ENCODE peak calls at places on chromosomes 2 and 18, in four cellular contexts. One of them, this sample, is unnamed.

GRCh38 chr2:41400057-41400665 is 647.7 kb upstream of the PKDCC start:
- DNase-seq in CD8-positive, alpha-beta memory T cell: no peak
- DNase-seq in brain microvascular endothelial cell: peak
- DNase-seq in GM12865: peak
- DNase-seq in this sample: no peak

GRCh38 chr2:157174321-157174720 is 83.2 kb upstream of the GALNT5 start:
- DNase-seq in CD8-positive, alpha-beta memory T cell: no peak
- DNase-seq in brain microvascular endothelial cell: no peak
- DNase-seq in GM12865: no peak
- DNase-seq in this sample: no peak

GRCh38 chr2:16031848-16032159 is 91.5 kb downstream of the MYCN start:
- DNase-seq in CD8-positive, alpha-beta memory T cell: no peak
- DNase-seq in brain microvascular endothelial cell: no peak
- DNase-seq in GM12865: no peak
- DNase-seq in this sample: peak

GRCh38 chr18:35998967-35999366 is 26.5 kb downstream of the RMP24 start:
- DNase-seq in CD8-positive, alpha-beta memory T cell: no peak
- DNase-seq in brain microvascular endothelial cell: no peak
- DNase-seq in GM12865: peak
- DNase-seq in this sample: no peak

GRCh38 chr2:62362561-62362960 is 143.4 kb downstream of the TMEM17 start:
- DNase-seq in CD8-positive, alpha-beta memory T cell: no peak
- DNase-seq in brain microvascular endothelial cell: no peak
- DNase-seq in GM12865: peak
- DNase-seq in this sample: no peak

GRCh38 chr2:101734511-101735165 is 37.1 kb downstream of the MAP4K4 start:
- DNase-seq in CD8-positive, alpha-beta memory T cell: no peak
- DNase-seq in brain microvascular endothelial cell: no peak
- DNase-seq in GM12865: no peak
- DNase-seq in this sample: no peak

GRCh38 chr18:76208632-76209308 is 286.3 kb downstream of the ZNF516 start:
- DNase-seq in CD8-positive, alpha-beta memory T cell: no peak
- DNase-seq in brain microvascular endothelial cell: no peak
- DNase-seq in GM12865: peak
- DNase-seq in this sample: no peak

GRCh38 chr2:191571163-191571769 is 106.7 kb upstream of the NABP1 start:
- DNase-seq in CD8-positive, alpha-beta memory T cell: no peak
- DNase-seq in brain microvascular endothelial cell: peak
- DNase-seq in GM12865: peak
- DNase-seq in this sample: no peak

GRCh38 chr2:19865151-19865550 is 36.6 kb downstream of the TTC32 start:
- DNase-seq in CD8-positive, alpha-beta memory T cell: no peak
- DNase-seq in brain microvascular endothelial cell: no peak
- DNase-seq in GM12865: peak
- DNase-seq in this sample: no peak

GRCh38 chr2:203327918-203328734 is at the start of gene ABI2:
- DNase-seq in CD8-positive, alpha-beta memory T cell: peak
- DNase-seq in brain microvascular endothelial cell: peak
- DNase-seq in GM12865: peak
- DNase-seq in this sample: peak

GRCh38 chr2:72040629-72041403 is 106.8 kb downstream of the CYP26B1 start:
- DNase-seq in CD8-positive, alpha-beta memory T cell: no peak
- DNase-seq in brain microvascular endothelial cell: peak
- DNase-seq in GM12865: no peak
- DNase-seq in this sample: peak

GRCh38 chr2:159077869-159078268 is 109.4 kb downstream of the TANC1 start:
- DNase-seq in CD8-positive, alpha-beta memory T cell: no peak
- DNase-seq in brain microvascular endothelial cell: no peak
- DNase-seq in GM12865: no peak
- DNase-seq in this sample: no peak

GRCh38 chr2:29767606-29768335 is 153.6 kb downstream of the ALK start:
- DNase-seq in CD8-positive, alpha-beta memory T cell: no peak
- DNase-seq in brain microvascular endothelial cell: no peak
- DNase-seq in GM12865: no peak
- DNase-seq in this sample: no peak

GRCh38 chr18:74064510-74064909 is 83.1 kb downstream of the FBXO15 start:
- DNase-seq in CD8-positive, alpha-beta memory T cell: no peak
- DNase-seq in brain microvascular endothelial cell: no peak
- DNase-seq in GM12865: peak
- DNase-seq in this sample: no peak

GRCh38 chr18:63410792-63411191 is 11.5 kb downstream of the VPS4B start:
- DNase-seq in CD8-positive, alpha-beta memory T cell: no peak
- DNase-seq in brain microvascular endothelial cell: peak
- DNase-seq in GM12865: no peak
- DNase-seq in this sample: peak

GRCh38 chr2:171824086-171824485 is 70.0 kb downstream of the SLC25A12 start:
- DNase-seq in CD8-positive, alpha-beta memory T cell: no peak
- DNase-seq in brain microvascular endothelial cell: no peak
- DNase-seq in GM12865: no peak
- DNase-seq in this sample: no peak

GRCh38 chr2:157746234-157746950 is 117.7 kb upstream of the ACVR1C start:
- DNase-seq in CD8-positive, alpha-beta memory T cell: no peak
- DNase-seq in brain microvascular endothelial cell: peak
- DNase-seq in GM12865: no peak
- DNase-seq in this sample: no peak

GRCh38 chr18:59022167-59022945 is 117.3 kb upstream of the SEC11C start:
- DNase-seq in CD8-positive, alpha-beta memory T cell: no peak
- DNase-seq in brain microvascular endothelial cell: no peak
- DNase-seq in GM12865: no peak
- DNase-seq in this sample: peak
- H3K4me3 ChIP-seq in CD8-positive, alpha-beta memory T cell: no peak
- H3K4me3 ChIP-seq in brain microvascular endothelial cell: no peak
- H3K4me3 ChIP-seq in GM12865: no peak
- H3K4me3 ChIP-seq in this sample: no peak

GRCh38 chr2:130288467-130289403 is 54.0 kb upstream of the IMP4 start:
- DNase-seq in CD8-positive, alpha-beta memory T cell: no peak
- DNase-seq in brain microvascular endothelial cell: no peak
- DNase-seq in GM12865: no peak
- DNase-seq in this sample: peak
- H3K4me3 ChIP-seq in CD8-positive, alpha-beta memory T cell: no peak
- H3K4me3 ChIP-seq in brain microvascular endothelial cell: no peak
- H3K4me3 ChIP-seq in GM12865: no peak
- H3K4me3 ChIP-seq in this sample: peak

GRCh38 chr18:47247036-47247832 is 4.2 kb downstream of the SKOR2 start:
- DNase-seq in CD8-positive, alpha-beta memory T cell: no peak
- DNase-seq in brain microvascular endothelial cell: no peak
- DNase-seq in GM12865: no peak
- DNase-seq in this sample: no peak

GRCh38 chr18:47246027-47246971 is 5.2 kb downstream of the SKOR2 start:
- DNase-seq in CD8-positive, alpha-beta memory T cell: no peak
- DNase-seq in brain microvascular endothelial cell: no peak
- DNase-seq in GM12865: no peak
- DNase-seq in this sample: no peak

GRCh38 chr18:47249602-47250001 is 1.9 kb downstream of the SKOR2 start:
- DNase-seq in CD8-positive, alpha-beta memory T cell: no peak
- DNase-seq in brain microvascular endothelial cell: no peak
- DNase-seq in GM12865: no peak
- DNase-seq in this sample: no peak

GRCh38 chr18:47248610-47249343 is 2.7 kb downstream of the SKOR2 start:
- DNase-seq in CD8-positive, alpha-beta memory T cell: no peak
- DNase-seq in brain microvascular endothelial cell: no peak
- DNase-seq in GM12865: no peak
- DNase-seq in this sample: no peak

GRCh38 chr18:47247833-47248609 is 3.4 kb downstream of the SKOR2 start:
- DNase-seq in CD8-positive, alpha-beta memory T cell: no peak
- DNase-seq in brain microvascular endothelial cell: no peak
- DNase-seq in GM12865: no peak
- DNase-seq in this sample: no peak
- H3K4me3 ChIP-seq in CD8-positive, alpha-beta memory T cell: no peak
- H3K4me3 ChIP-seq in brain microvascular endothelial cell: no peak
- H3K4me3 ChIP-seq in GM12865: no peak
- H3K4me3 ChIP-seq in this sample: no peak

GRCh38 chr2:236180501-236180816 is 12.3 kb upstream of the GBX2 start:
- DNase-seq in CD8-positive, alpha-beta memory T cell: no peak
- DNase-seq in brain microvascular endothelial cell: no peak
- DNase-seq in GM12865: no peak
- DNase-seq in this sample: no peak
- H3K4me3 ChIP-seq in CD8-positive, alpha-beta memory T cell: no peak
- H3K4me3 ChIP-seq in brain microvascular endothelial cell: no peak
- H3K4me3 ChIP-seq in GM12865: no peak
- H3K4me3 ChIP-seq in this sample: no peak

DNA sequence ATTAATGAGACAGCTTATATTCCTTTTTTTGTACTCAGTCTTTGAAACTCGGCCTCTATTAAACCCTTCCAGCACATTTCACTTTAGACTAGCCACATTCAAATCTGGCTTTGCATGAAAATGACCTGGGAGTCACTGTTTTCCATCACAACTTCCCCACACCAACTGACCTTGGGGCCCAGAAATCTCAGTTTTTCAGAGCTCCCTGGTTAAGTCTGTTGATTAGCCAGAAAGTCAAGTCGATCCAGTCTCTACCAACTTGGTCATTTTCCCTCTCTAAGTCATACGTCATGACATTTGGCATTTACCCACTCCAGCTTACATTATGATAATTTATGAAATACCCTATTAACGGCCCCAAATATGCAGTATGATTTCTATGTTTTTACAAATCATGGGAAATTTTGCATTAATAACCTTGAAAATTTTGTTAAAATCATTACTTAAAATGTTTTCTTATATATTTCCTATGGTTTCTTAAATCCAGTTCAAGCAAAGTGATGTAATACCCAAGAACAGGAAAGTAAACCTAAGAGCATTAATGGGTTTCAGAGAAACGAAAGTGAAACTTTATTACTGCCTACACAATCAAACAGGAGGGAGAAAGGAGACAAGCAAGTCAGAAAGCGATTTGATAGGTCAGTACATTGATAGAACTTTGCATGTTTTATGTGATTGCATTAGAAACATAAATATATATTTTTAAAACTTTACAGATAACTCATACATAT is 77.1 kb downstream of the SPATS2L start:
- DNase-seq in CD8-positive, alpha-beta memory T cell: no peak
- DNase-seq in brain microvascular endothelial cell: no peak
- DNase-seq in GM12865: peak
- DNase-seq in this sample: no peak
- H3K4me3 ChIP-seq in CD8-positive, alpha-beta memory T cell: peak
- H3K4me3 ChIP-seq in brain microvascular endothelial cell: peak
- H3K4me3 ChIP-seq in GM12865: no peak
- H3K4me3 ChIP-seq in this sample: peak

GRCh38 chr2:219688560-219689445 is 61.4 kb downstream of the SLC4A3 start:
- DNase-seq in CD8-positive, alpha-beta memory T cell: no peak
- DNase-seq in brain microvascular endothelial cell: peak
- DNase-seq in GM12865: no peak
- DNase-seq in this sample: peak
- H3K4me3 ChIP-seq in CD8-positive, alpha-beta memory T cell: no peak
- H3K4me3 ChIP-seq in brain microvascular endothelial cell: peak
- H3K4me3 ChIP-seq in GM12865: no peak
- H3K4me3 ChIP-seq in this sample: no peak

DNA sequence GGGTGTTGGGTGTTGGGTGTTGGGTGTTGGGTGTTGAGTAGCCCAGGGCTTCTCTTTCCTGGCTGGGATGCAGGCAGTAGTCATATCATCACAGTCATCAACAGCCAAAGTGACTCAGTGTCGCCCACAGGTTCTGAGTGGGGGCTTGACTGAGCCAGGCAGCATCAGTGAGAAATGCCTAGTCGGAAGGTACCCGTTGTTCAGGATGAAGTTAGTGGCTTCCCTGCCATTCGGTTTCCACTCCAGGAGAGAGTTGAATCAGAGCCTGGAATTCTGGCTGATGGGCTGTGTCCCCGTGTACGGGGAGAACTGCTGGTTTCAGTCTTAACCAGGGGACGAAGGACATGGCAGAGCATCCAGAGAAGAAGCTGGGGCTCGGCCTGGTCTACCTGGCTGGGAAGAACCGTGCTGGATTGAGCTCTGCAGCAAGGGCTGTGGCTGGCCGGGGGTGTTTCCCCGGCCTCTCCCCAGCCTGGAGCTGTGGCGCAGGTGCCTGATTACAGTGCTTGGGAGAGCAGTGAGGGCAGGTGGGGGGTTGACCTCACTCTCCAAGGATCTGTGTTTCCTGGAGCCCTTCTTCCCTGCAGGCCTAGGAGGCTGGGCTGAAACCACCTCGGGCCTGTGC is 49.4 kb downstream of the AGAP1 start:
- DNase-seq in CD8-positive, alpha-beta memory T cell: no peak
- DNase-seq in brain microvascular endothelial cell: no peak
- DNase-seq in GM12865: no peak
- DNase-seq in this sample: peak
- H3K4me3 ChIP-seq in CD8-positive, alpha-beta memory T cell: no peak
- H3K4me3 ChIP-seq in brain microvascular endothelial cell: no peak
- H3K4me3 ChIP-seq in GM12865: no peak
- H3K4me3 ChIP-seq in this sample: no peak

DNA sequence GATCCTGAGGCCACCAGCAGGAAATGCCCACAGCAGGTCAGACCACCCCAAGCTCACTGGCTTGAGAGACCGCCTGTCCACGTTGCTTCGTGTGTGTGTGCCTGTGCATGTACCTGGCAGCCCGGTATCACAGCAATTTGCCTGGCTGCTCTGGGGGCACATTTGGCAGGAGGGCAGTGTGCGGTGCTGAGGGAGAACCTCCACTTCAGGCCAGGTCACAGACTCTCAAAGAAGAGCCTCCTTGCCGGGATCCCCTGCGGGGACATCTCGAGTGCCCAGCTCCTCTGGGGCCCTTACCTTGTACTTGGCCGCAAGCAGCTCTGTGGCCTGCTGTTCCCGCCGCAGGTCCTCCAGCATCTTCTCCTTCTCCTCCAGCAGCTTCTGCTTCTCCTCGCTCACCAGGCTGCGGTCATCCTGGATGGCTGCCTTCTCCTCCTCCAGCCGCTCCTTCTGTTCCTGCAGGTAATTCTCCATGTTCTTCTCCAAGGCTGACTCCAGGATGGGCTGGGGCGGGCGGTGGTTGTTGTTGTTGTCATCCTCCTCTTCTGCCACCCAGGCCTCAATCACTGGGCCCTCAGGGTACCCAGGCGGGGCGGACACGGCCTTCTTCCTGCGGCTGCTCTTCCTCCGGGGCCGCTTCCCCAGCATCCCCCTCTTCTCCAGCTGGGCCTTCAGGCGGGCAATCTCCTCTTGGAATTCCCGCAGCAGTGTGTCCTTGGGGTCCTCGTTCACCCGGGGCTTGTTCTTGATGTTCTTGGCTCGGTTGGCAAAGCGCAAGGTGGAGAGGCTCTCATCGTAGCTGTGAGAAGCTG is 2.0 kb downstream of the KIF3C start:
- DNase-seq in CD8-positive, alpha-beta memory T cell: no peak
- DNase-seq in brain microvascular endothelial cell: no peak
- DNase-seq in GM12865: no peak
- DNase-seq in this sample: no peak
- H3K4me3 ChIP-seq in CD8-positive, alpha-beta memory T cell: no peak
- H3K4me3 ChIP-seq in brain microvascular endothelial cell: no peak
- H3K4me3 ChIP-seq in GM12865: no peak
- H3K4me3 ChIP-seq in this sample: no peak

This sample was measured in MG63.